ENCODE peak calls at places on chromosomes 7 and 10, in five cellular contexts. One of them, this sample, is unnamed.

GRCh38 chr10:63878428-63878827 is 357.2 kb downstream of the REEP3 start:
- DNase-seq in nephron progenitor cell: no peak
- DNase-seq in uterus: no peak
- DNase-seq in progenitor cell of endocrine pancreas: no peak
- DNase-seq in cardiac muscle cell: no peak
- DNase-seq in this sample: no peak

GRCh38 chr7:144256112-144256511 is 8.5 kb downstream of the OR2A7 start:
- DNase-seq in nephron progenitor cell: no peak
- DNase-seq in uterus: no peak
- DNase-seq in progenitor cell of endocrine pancreas: no peak
- DNase-seq in cardiac muscle cell: no peak
- DNase-seq in this sample: no peak

GRCh38 chr10:123156091-123156490 is 1.9 kb downstream of the BUB3 start:
- DNase-seq in nephron progenitor cell: no peak
- DNase-seq in uterus: no peak
- DNase-seq in progenitor cell of endocrine pancreas: no peak
- DNase-seq in cardiac muscle cell: no peak
- DNase-seq in this sample: no peak

GRCh38 chr10:71087622-71088021 is 124.7 kb upstream of the UNC5B start:
- DNase-seq in nephron progenitor cell: no peak
- DNase-seq in uterus: no peak
- DNase-seq in progenitor cell of endocrine pancreas: no peak
- DNase-seq in cardiac muscle cell: no peak
- DNase-seq in this sample: no peak

GRCh38 chr7:111026806-111027205 is 64.1 kb upstream of the LRRN3 start:
- DNase-seq in nephron progenitor cell: no peak
- DNase-seq in uterus: no peak
- DNase-seq in progenitor cell of endocrine pancreas: no peak
- DNase-seq in cardiac muscle cell: no peak
- DNase-seq in this sample: no peak

GRCh38 chr10:5038703-5039102 is 35.0 kb upstream of the AKR1C2 start:
- DNase-seq in nephron progenitor cell: no peak
- DNase-seq in uterus: no peak
- DNase-seq in progenitor cell of endocrine pancreas: no peak
- DNase-seq in cardiac muscle cell: no peak
- DNase-seq in this sample: no peak

GRCh38 chr7:72785166-72785955 is 42.6 kb downstream of the TYW1B start:
- DNase-seq in nephron progenitor cell: no peak
- DNase-seq in uterus: no peak
- DNase-seq in progenitor cell of endocrine pancreas: no peak
- DNase-seq in cardiac muscle cell: no peak
- DNase-seq in this sample: no peak

GRCh38 chr10:17981766-17982380 is 30.2 kb downstream of the SLC39A12 start:
- DNase-seq in nephron progenitor cell: no peak
- DNase-seq in uterus: no peak
- DNase-seq in progenitor cell of endocrine pancreas: no peak
- DNase-seq in cardiac muscle cell: no peak
- DNase-seq in this sample: no peak

GRCh38 chr10:101567165-101568006 is 20.7 kb downstream of the POLL start:
- DNase-seq in nephron progenitor cell: no peak
- DNase-seq in uterus: no peak
- DNase-seq in progenitor cell of endocrine pancreas: no peak
- DNase-seq in cardiac muscle cell: no peak
- DNase-seq in this sample: no peak

GRCh38 chr7:44095781-44096180 is 8.4 kb upstream of the AEBP1 start:
- DNase-seq in nephron progenitor cell: no peak
- DNase-seq in uterus: no peak
- DNase-seq in progenitor cell of endocrine pancreas: no peak
- DNase-seq in cardiac muscle cell: no peak
- DNase-seq in this sample: no peak

GRCh38 chr10:122192142-122192541 is 79.0 kb upstream of the BTBD16 start:
- DNase-seq in nephron progenitor cell: no peak
- DNase-seq in uterus: no peak
- DNase-seq in progenitor cell of endocrine pancreas: no peak
- DNase-seq in cardiac muscle cell: peak; percentile 89
- DNase-seq in this sample: no peak

GRCh38 chr7:21318190-21318915 is 109.5 kb upstream of the SP4 start:
- DNase-seq in nephron progenitor cell: no peak
- DNase-seq in uterus: no peak
- DNase-seq in progenitor cell of endocrine pancreas: no peak
- DNase-seq in cardiac muscle cell: no peak
- DNase-seq in this sample: no peak

GRCh38 chr7:147182859-147183258 is 1066.3 kb downstream of the CNTNAP2 start:
- DNase-seq in nephron progenitor cell: no peak
- DNase-seq in uterus: no peak
- DNase-seq in progenitor cell of endocrine pancreas: no peak
- DNase-seq in cardiac muscle cell: no peak
- DNase-seq in this sample: no peak

GRCh38 chr10:109587366-109587765 is 335.9 kb downstream of the XPNPEP1 start:
- DNase-seq in nephron progenitor cell: no peak
- DNase-seq in uterus: no peak
- DNase-seq in progenitor cell of endocrine pancreas: no peak
- DNase-seq in cardiac muscle cell: no peak
- DNase-seq in this sample: no peak

GRCh38 chr10:31032515-31033132 is 959 bp upstream of the ZNF438 start:
- DNase-seq in nephron progenitor cell: no peak
- DNase-seq in uterus: no peak
- DNase-seq in progenitor cell of endocrine pancreas: no peak
- DNase-seq in cardiac muscle cell: no peak
- DNase-seq in this sample: peak; percentile 67

GRCh38 chr7:99129536-99129935 is 14.4 kb downstream of the SMURF1 start:
- DNase-seq in nephron progenitor cell: no peak
- DNase-seq in uterus: no peak
- DNase-seq in progenitor cell of endocrine pancreas: no peak
- DNase-seq in cardiac muscle cell: no peak
- DNase-seq in this sample: no peak

GRCh38 chr7:608361-608760 is 88.7 kb upstream of the PDGFA start:
- DNase-seq in nephron progenitor cell: no peak
- DNase-seq in uterus: no peak
- DNase-seq in progenitor cell of endocrine pancreas: no peak
- DNase-seq in cardiac muscle cell: no peak
- DNase-seq in this sample: no peak

GRCh38 chr10:87618470-87619423 is 40.9 kb upstream of the PAPSS2 start:
- DNase-seq in nephron progenitor cell: no peak
- DNase-seq in uterus: no peak
- DNase-seq in progenitor cell of endocrine pancreas: no peak
- DNase-seq in cardiac muscle cell: no peak
- DNase-seq in this sample: no peak

GRCh38 chr7:135177021-135177696 is 6.7 kb upstream of the CYREN start:
- DNase-seq in nephron progenitor cell: no peak
- DNase-seq in uterus: no peak
- DNase-seq in progenitor cell of endocrine pancreas: no peak
- DNase-seq in cardiac muscle cell: no peak
- DNase-seq in this sample: no peak

GRCh38 chr10:1035201-1035600 is 9.5 kb upstream of the IDI2 start:
- DNase-seq in nephron progenitor cell: no peak
- DNase-seq in uterus: no peak
- DNase-seq in progenitor cell of endocrine pancreas: no peak
- DNase-seq in cardiac muscle cell: no peak
- DNase-seq in this sample: no peak

GRCh38 chr10:42961156-42961589 is 115.7 kb upstream of the RET start:
- DNase-seq in nephron progenitor cell: no peak
- DNase-seq in uterus: no peak
- DNase-seq in progenitor cell of endocrine pancreas: no peak
- DNase-seq in cardiac muscle cell: no peak
- DNase-seq in this sample: no peak

GRCh38 chr10:7666253-7667023 is at the start of gene ITIH5:
- DNase-seq in nephron progenitor cell: peak; percentile 59
- DNase-seq in uterus: no peak
- DNase-seq in progenitor cell of endocrine pancreas: peak; percentile 16
- DNase-seq in cardiac muscle cell: peak; percentile 50
- DNase-seq in this sample: no peak

GRCh38 chr10:30756896-30757295 is 127.3 kb upstream of the LYZL2 start:
- DNase-seq in nephron progenitor cell: no peak
- DNase-seq in uterus: no peak
- DNase-seq in progenitor cell of endocrine pancreas: no peak
- DNase-seq in cardiac muscle cell: no peak
- DNase-seq in this sample: no peak

GRCh38 chr7:17677408-17677807 is 262.9 kb downstream of the SNX13 start:
- DNase-seq in nephron progenitor cell: no peak
- DNase-seq in uterus: no peak
- DNase-seq in progenitor cell of endocrine pancreas: no peak
- DNase-seq in cardiac muscle cell: no peak
- DNase-seq in this sample: no peak

GRCh38 chr7:157138424-157139141 is at the start of gene UBE3C:
- DNase-seq in nephron progenitor cell: peak; percentile 93
- DNase-seq in uterus: peak; percentile 86
- DNase-seq in progenitor cell of endocrine pancreas: peak; percentile 87
- DNase-seq in cardiac muscle cell: peak; percentile 93
- DNase-seq in this sample: peak; percentile 73

GRCh38 chr7:138223402-138223872 is 147.2 kb downstream of the AKR1D1 start:
- DNase-seq in nephron progenitor cell: no peak
- DNase-seq in uterus: no peak
- DNase-seq in progenitor cell of endocrine pancreas: no peak
- DNase-seq in cardiac muscle cell: no peak
- DNase-seq in this sample: no peak